ENCODE peak calls at places on chromosome 1, in seven cellular contexts. One of them, this sample, is unnamed.

GRCh38 chr1:6262570-6263420 is 1.9 kb upstream of the GPR153 start:
- DNase-seq in brain microvascular endothelial cell: no peak
- DNase-seq in upper lobe of right lung: no peak
- DNase-seq in PC-9: no peak
- DNase-seq in right lobe of liver: no peak
- DNase-seq in adrenal gland: no peak
- DNase-seq in fibroblast of the aortic adventitia: peak
- DNase-seq in this sample: peak

GRCh38 chr1:151728151-151728711 is 6.9 kb downstream of the RIIAD1 start:
- DNase-seq in brain microvascular endothelial cell: peak
- DNase-seq in upper lobe of right lung: no peak
- DNase-seq in PC-9: no peak
- DNase-seq in right lobe of liver: no peak
- DNase-seq in adrenal gland: no peak
- DNase-seq in fibroblast of the aortic adventitia: peak
- DNase-seq in this sample: peak

GRCh38 chr1:53303175-53303574 is 24.7 kb downstream of the LRP8 start:
- DNase-seq in brain microvascular endothelial cell: no peak
- DNase-seq in upper lobe of right lung: no peak
- DNase-seq in PC-9: no peak
- DNase-seq in right lobe of liver: no peak
- DNase-seq in adrenal gland: no peak
- DNase-seq in fibroblast of the aortic adventitia: no peak
- DNase-seq in this sample: no peak

GRCh38 chr1:21853130-21853424 is 41.0 kb downstream of the LDLRAD2 start:
- DNase-seq in brain microvascular endothelial cell: no peak
- DNase-seq in upper lobe of right lung: no peak
- DNase-seq in PC-9: no peak
- DNase-seq in right lobe of liver: no peak
- DNase-seq in adrenal gland: no peak
- DNase-seq in fibroblast of the aortic adventitia: no peak
- DNase-seq in this sample: no peak

GRCh38 chr1:56190975-56191768 is 388.2 kb downstream of the PLPP3 start:
- DNase-seq in brain microvascular endothelial cell: peak
- DNase-seq in upper lobe of right lung: no peak
- DNase-seq in PC-9: no peak
- DNase-seq in right lobe of liver: no peak
- DNase-seq in adrenal gland: no peak
- DNase-seq in fibroblast of the aortic adventitia: peak
- DNase-seq in this sample: peak

GRCh38 chr1:11540773-11541160 is 61.8 kb downstream of the DISP3 start:
- DNase-seq in brain microvascular endothelial cell: no peak
- DNase-seq in upper lobe of right lung: no peak
- DNase-seq in PC-9: no peak
- DNase-seq in right lobe of liver: no peak
- DNase-seq in adrenal gland: no peak
- DNase-seq in fibroblast of the aortic adventitia: no peak
- DNase-seq in this sample: no peak

GRCh38 chr1:231166398-231166797 is 4.5 kb downstream of the TRIM67 start:
- DNase-seq in brain microvascular endothelial cell: no peak
- DNase-seq in upper lobe of right lung: no peak
- DNase-seq in PC-9: no peak
- DNase-seq in right lobe of liver: no peak
- DNase-seq in adrenal gland: no peak
- DNase-seq in fibroblast of the aortic adventitia: no peak
- DNase-seq in this sample: no peak

GRCh38 chr1:78437393-78437792 is 53.4 kb upstream of the PTGFR start:
- DNase-seq in brain microvascular endothelial cell: peak
- DNase-seq in upper lobe of right lung: no peak
- DNase-seq in PC-9: no peak
- DNase-seq in right lobe of liver: no peak
- DNase-seq in adrenal gland: no peak
- DNase-seq in fibroblast of the aortic adventitia: peak
- DNase-seq in this sample: no peak

GRCh38 chr1:200974711-200975110 is 48.8 kb downstream of the KIF21B start:
- DNase-seq in brain microvascular endothelial cell: no peak
- DNase-seq in upper lobe of right lung: no peak
- DNase-seq in PC-9: no peak
- DNase-seq in right lobe of liver: no peak
- DNase-seq in adrenal gland: no peak
- DNase-seq in fibroblast of the aortic adventitia: no peak
- DNase-seq in this sample: no peak

GRCh38 chr1:236204656-236205055 is 62.3 kb downstream of the GPR137B start:
- DNase-seq in brain microvascular endothelial cell: no peak
- DNase-seq in upper lobe of right lung: no peak
- DNase-seq in PC-9: no peak
- DNase-seq in right lobe of liver: no peak
- DNase-seq in adrenal gland: no peak
- DNase-seq in fibroblast of the aortic adventitia: no peak
- DNase-seq in this sample: peak

GRCh38 chr1:86991549-86992186 is 77.2 kb downstream of the HS2ST1 start:
- DNase-seq in brain microvascular endothelial cell: no peak
- DNase-seq in upper lobe of right lung: no peak
- DNase-seq in PC-9: no peak
- DNase-seq in right lobe of liver: no peak
- DNase-seq in adrenal gland: no peak
- DNase-seq in fibroblast of the aortic adventitia: no peak
- DNase-seq in this sample: no peak

GRCh38 chr1:155650231-155650757 is 38.3 kb downstream of the YY1AP1 start:
- DNase-seq in brain microvascular endothelial cell: no peak
- DNase-seq in upper lobe of right lung: no peak
- DNase-seq in PC-9: no peak
- DNase-seq in right lobe of liver: no peak
- DNase-seq in adrenal gland: no peak
- DNase-seq in fibroblast of the aortic adventitia: no peak
- DNase-seq in this sample: no peak

GRCh38 chr1:50829010-50829958 is 130.8 kb downstream of the FAF1 start:
- DNase-seq in brain microvascular endothelial cell: no peak
- DNase-seq in upper lobe of right lung: no peak
- DNase-seq in PC-9: no peak
- DNase-seq in right lobe of liver: no peak
- DNase-seq in adrenal gland: no peak
- DNase-seq in fibroblast of the aortic adventitia: peak
- DNase-seq in this sample: peak

GRCh38 chr1:59682405-59683080 is 132.2 kb upstream of the HOOK1 start:
- DNase-seq in brain microvascular endothelial cell: peak
- DNase-seq in upper lobe of right lung: no peak
- DNase-seq in PC-9: no peak
- DNase-seq in right lobe of liver: no peak
- DNase-seq in adrenal gland: no peak
- DNase-seq in fibroblast of the aortic adventitia: peak
- DNase-seq in this sample: peak

GRCh38 chr1:200629876-200630514 is 9.4 kb upstream of the KIF14 start:
- DNase-seq in brain microvascular endothelial cell: no peak
- DNase-seq in upper lobe of right lung: no peak
- DNase-seq in PC-9: peak
- DNase-seq in right lobe of liver: no peak
- DNase-seq in adrenal gland: no peak
- DNase-seq in fibroblast of the aortic adventitia: no peak
- DNase-seq in this sample: no peak

GRCh38 chr1:199168895-199169294 is 530.1 kb downstream of the PTPRC start:
- DNase-seq in brain microvascular endothelial cell: no peak
- DNase-seq in upper lobe of right lung: no peak
- DNase-seq in PC-9: no peak
- DNase-seq in right lobe of liver: no peak
- DNase-seq in adrenal gland: no peak
- DNase-seq in fibroblast of the aortic adventitia: no peak
- DNase-seq in this sample: no peak

GRCh38 chr1:86846166-86846647 is 67.7 kb downstream of the SELENOF start:
- DNase-seq in brain microvascular endothelial cell: peak
- DNase-seq in upper lobe of right lung: no peak
- DNase-seq in PC-9: no peak
- DNase-seq in right lobe of liver: no peak
- DNase-seq in adrenal gland: peak
- DNase-seq in fibroblast of the aortic adventitia: peak
- DNase-seq in this sample: peak

GRCh38 chr1:116457944-116458343 is 84.9 kb downstream of the ATP1A1 start:
- DNase-seq in brain microvascular endothelial cell: no peak
- DNase-seq in upper lobe of right lung: no peak
- DNase-seq in PC-9: no peak
- DNase-seq in right lobe of liver: no peak
- DNase-seq in adrenal gland: no peak
- DNase-seq in fibroblast of the aortic adventitia: no peak
- DNase-seq in this sample: no peak

GRCh38 chr1:17101261-17101660 is 18.0 kb downstream of the PADI2 start:
- DNase-seq in brain microvascular endothelial cell: no peak
- DNase-seq in upper lobe of right lung: no peak
- DNase-seq in PC-9: no peak
- DNase-seq in right lobe of liver: no peak
- DNase-seq in adrenal gland: no peak
- DNase-seq in fibroblast of the aortic adventitia: no peak
- DNase-seq in this sample: no peak

GRCh38 chr1:206790502-206791250 is 18.4 kb upstream of the IL10 start:
- DNase-seq in brain microvascular endothelial cell: no peak
- DNase-seq in upper lobe of right lung: no peak
- DNase-seq in PC-9: no peak
- DNase-seq in right lobe of liver: no peak
- DNase-seq in adrenal gland: no peak
- DNase-seq in fibroblast of the aortic adventitia: no peak
- DNase-seq in this sample: no peak
- H3K4me3 ChIP-seq in brain microvascular endothelial cell: no peak
- H3K4me3 ChIP-seq in upper lobe of right lung: no peak
- H3K4me3 ChIP-seq in PC-9: no peak
- H3K4me3 ChIP-seq in right lobe of liver: no peak
- H3K4me3 ChIP-seq in adrenal gland: no peak
- H3K4me3 ChIP-seq in fibroblast of the aortic adventitia: no peak
- H3K4me3 ChIP-seq in this sample: no peak

GRCh38 chr1:3321559-3322439 is 132.7 kb upstream of the ARHGEF16 start:
- DNase-seq in brain microvascular endothelial cell: no peak
- DNase-seq in upper lobe of right lung: no peak
- DNase-seq in PC-9: no peak
- DNase-seq in right lobe of liver: no peak
- DNase-seq in adrenal gland: no peak
- DNase-seq in fibroblast of the aortic adventitia: no peak
- DNase-seq in this sample: peak

GRCh38 chr1:3320246-3321152 is 134.0 kb upstream of the ARHGEF16 start:
- DNase-seq in brain microvascular endothelial cell: no peak
- DNase-seq in upper lobe of right lung: no peak
- DNase-seq in PC-9: no peak
- DNase-seq in right lobe of liver: peak
- DNase-seq in adrenal gland: no peak
- DNase-seq in fibroblast of the aortic adventitia: no peak
- DNase-seq in this sample: peak

GRCh38 chr1:3317456-3317855 is 137.0 kb upstream of the ARHGEF16 start:
- DNase-seq in brain microvascular endothelial cell: no peak
- DNase-seq in upper lobe of right lung: no peak
- DNase-seq in PC-9: no peak
- DNase-seq in right lobe of liver: no peak
- DNase-seq in adrenal gland: no peak
- DNase-seq in fibroblast of the aortic adventitia: no peak
- DNase-seq in this sample: no peak

GRCh38 chr1:3318329-3318728 is 136.1 kb upstream of the ARHGEF16 start:
- DNase-seq in brain microvascular endothelial cell: no peak
- DNase-seq in upper lobe of right lung: no peak
- DNase-seq in PC-9: no peak
- DNase-seq in right lobe of liver: no peak
- DNase-seq in adrenal gland: no peak
- DNase-seq in fibroblast of the aortic adventitia: no peak
- DNase-seq in this sample: no peak

GRCh38 chr1:3319874-3320245 is 134.6 kb upstream of the ARHGEF16 start:
- DNase-seq in brain microvascular endothelial cell: peak
- DNase-seq in upper lobe of right lung: no peak
- DNase-seq in PC-9: peak
- DNase-seq in right lobe of liver: no peak
- DNase-seq in adrenal gland: peak
- DNase-seq in fibroblast of the aortic adventitia: peak
- DNase-seq in this sample: peak
- H3K4me3 ChIP-seq in brain microvascular endothelial cell: no peak
- H3K4me3 ChIP-seq in upper lobe of right lung: no peak
- H3K4me3 ChIP-seq in PC-9: no peak
- H3K4me3 ChIP-seq in right lobe of liver: no peak
- H3K4me3 ChIP-seq in adrenal gland: no peak
- H3K4me3 ChIP-seq in fibroblast of the aortic adventitia: no peak
- H3K4me3 ChIP-seq in this sample: no peak

GRCh38 chr1:45623972-45624371 is at the start of gene CCDC17:
- DNase-seq in brain microvascular endothelial cell: no peak
- DNase-seq in upper lobe of right lung: no peak
- DNase-seq in PC-9: no peak
- DNase-seq in right lobe of liver: no peak
- DNase-seq in adrenal gland: no peak
- DNase-seq in fibroblast of the aortic adventitia: peak
- DNase-seq in this sample: peak
- H3K4me3 ChIP-seq in brain microvascular endothelial cell: no peak
- H3K4me3 ChIP-seq in upper lobe of right lung: peak
- H3K4me3 ChIP-seq in PC-9: no peak
- H3K4me3 ChIP-seq in right lobe of liver: no peak
- H3K4me3 ChIP-seq in adrenal gland: no peak
- H3K4me3 ChIP-seq in fibroblast of the aortic adventitia: no peak
- H3K4me3 ChIP-seq in this sample: no peak

GRCh38 chr1:184574588-184574987 is 180.1 kb downstream of the EDEM3 start:
- DNase-seq in brain microvascular endothelial cell: no peak
- DNase-seq in upper lobe of right lung: no peak
- DNase-seq in PC-9: no peak
- DNase-seq in right lobe of liver: no peak
- DNase-seq in adrenal gland: no peak
- DNase-seq in fibroblast of the aortic adventitia: no peak
- DNase-seq in this sample: no peak
- H3K4me3 ChIP-seq in brain microvascular endothelial cell: no peak
- H3K4me3 ChIP-seq in upper lobe of right lung: no peak
- H3K4me3 ChIP-seq in PC-9: no peak
- H3K4me3 ChIP-seq in right lobe of liver: no peak
- H3K4me3 ChIP-seq in adrenal gland: no peak
- H3K4me3 ChIP-seq in fibroblast of the aortic adventitia: no peak
- H3K4me3 ChIP-seq in this sample: no peak

DNA sequence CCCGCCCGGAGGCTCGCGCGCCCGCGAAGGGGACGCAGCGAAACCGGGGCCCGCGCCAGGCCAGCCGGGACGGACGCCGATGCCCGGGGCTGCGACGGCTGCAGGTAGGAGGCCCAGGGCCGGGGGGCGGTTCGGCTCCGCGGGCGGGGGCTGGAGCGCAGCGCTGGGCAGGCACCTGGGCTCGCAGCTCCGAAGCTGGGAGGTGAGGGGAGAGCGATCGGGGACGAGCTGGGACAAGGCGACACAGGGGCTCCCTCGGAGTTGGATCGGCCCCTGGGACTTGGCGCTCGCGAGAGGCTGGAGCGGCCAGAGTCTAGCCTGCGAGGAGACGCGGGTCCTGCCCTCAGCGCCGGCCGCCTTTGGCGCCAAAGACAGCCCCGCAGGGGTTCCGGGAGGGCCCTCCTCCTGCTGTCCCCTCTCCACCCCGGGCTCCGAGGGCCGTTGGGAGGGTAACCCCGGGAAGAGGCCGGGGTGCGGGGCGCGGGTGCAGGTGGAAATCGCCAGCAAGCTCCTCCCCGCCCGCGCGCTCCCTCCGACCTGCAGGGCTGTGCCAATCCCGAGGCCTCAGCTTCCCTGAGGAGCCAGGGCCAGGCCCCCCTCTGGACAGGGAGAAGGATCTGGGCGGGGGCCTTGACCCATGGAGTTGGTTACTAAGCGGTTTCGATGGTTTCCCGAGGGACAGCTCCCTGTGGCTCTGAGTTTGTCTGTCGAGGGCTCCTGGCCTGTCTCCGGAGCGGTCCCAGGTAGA is 396 bp downstream of the TP73 start:
- DNase-seq in brain microvascular endothelial cell: no peak
- DNase-seq in upper lobe of right lung: peak
- DNase-seq in PC-9: peak
- DNase-seq in right lobe of liver: peak
- DNase-seq in adrenal gland: no peak
- DNase-seq in fibroblast of the aortic adventitia: no peak
- DNase-seq in this sample: no peak
- H3K4me3 ChIP-seq in brain microvascular endothelial cell: no peak
- H3K4me3 ChIP-seq in upper lobe of right lung: peak
- H3K4me3 ChIP-seq in PC-9: peak
- H3K4me3 ChIP-seq in right lobe of liver: peak
- H3K4me3 ChIP-seq in adrenal gland: no peak
- H3K4me3 ChIP-seq in fibroblast of the aortic adventitia: no peak
- H3K4me3 ChIP-seq in this sample: no peak